ENCODE peak calls at places on chromosomes 3 and 15, in four cellular contexts. G, J, R and N are unnamed samples. For H3K4me1 and H3K36me3, the result is how much of the 10 kb centered on the place peaks cover.

GRCh38 chr3:132034097-132034485 is 723 bp downstream of the CPNE4 start:
- DNase-seq in J (peak), G (no peak), R (peak), N (no peak)

GRCh38 chr3:101913173-101913572 is 63.9 kb downstream of the NFKBIZ start:
- DNase-seq in R (no peak), J (no peak), G (peak), N (no peak)

GRCh38 chr3:135895106-135895733 is 70.3 kb upstream of the PPP2R3A start:
- DNase-seq in R (peak), J (peak), G (peak), N (peak)

GRCh38 chr3:81395739-81396138 is 365.7 kb downstream of the GBE1 start:
- DNase-seq in G (no peak), R (peak), J (peak), N (peak)

GRCh38 chr3:135007622-135008021 is 212.6 kb downstream of the EPHB1 start:
- DNase-seq in J (no peak), R (no peak), G (no peak), N (peak)

GRCh38 chr3:156412600-156412999 is 142.3 kb downstream of the SSR3 start:
- DNase-seq in R (no peak), G (no peak), J (no peak), N (no peak)

GRCh38 chr15:72168131-72168825 is 29.3 kb downstream of the GRAMD2A start:
- DNase-seq in J (no peak), G (peak), R (peak), N (peak)

GRCh38 chr15:80991446-80991845 is 1.8 kb upstream of the MESD start:
- DNase-seq in G (peak), J (no peak), R (no peak), N (no peak)

GRCh38 chr3:32819086-32819450 is 1.3 kb downstream of the TRIM71 start:
- DNase-seq in R (no peak), J (no peak), G (no peak), N (no peak)

GRCh38 chr3:42143440-42143839 is 52.3 kb downstream of the TRAK1 start:
- DNase-seq in R (no peak), G (no peak), J (no peak), N (no peak)

GRCh38 chr3:45041666-45042065 is 15.6 kb downstream of the CLEC3B start:
- DNase-seq in G (no peak), J (no peak), R (no peak), N (no peak)

GRCh38 chr15:92651877-92652575 is 3.5 kb downstream of the FAM174B start:
- DNase-seq in J (no peak), R (no peak), G (no peak), N (no peak)
- H3K4me1 ChIP-seq in J (under half), R (under half), G (under half), N (under half)

DNA sequence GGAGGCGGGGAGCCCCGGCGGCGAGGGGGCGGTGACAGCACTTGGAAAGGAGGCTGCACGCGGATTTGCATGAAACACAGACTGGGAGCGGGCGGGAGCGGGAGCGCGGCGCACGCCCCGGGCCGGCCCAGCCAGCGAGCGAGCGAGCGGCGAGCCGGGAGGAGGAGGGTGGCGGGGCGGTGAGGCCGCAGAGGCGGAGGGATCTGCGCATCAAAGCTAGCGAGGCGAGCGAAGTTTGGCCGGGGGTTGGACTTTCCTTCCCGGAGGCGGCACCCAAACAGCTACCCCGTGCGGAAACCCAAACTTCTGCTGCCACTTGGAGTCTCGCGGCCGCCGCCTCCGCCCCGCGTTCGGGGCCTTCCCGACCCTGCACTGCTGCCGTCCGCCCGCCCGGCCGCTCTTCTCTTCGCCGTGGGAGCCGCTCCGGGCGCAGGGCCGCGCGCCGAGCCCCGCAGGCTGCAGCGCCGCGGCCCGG is at the start of gene SMAD3:
- DNase-seq in R (peak), G (peak), J (peak), N (peak)
- TF ChIP-seq EZH2phosphoT487 in R (no peak), G (peak), J (no peak), N (no peak)

GRCh38 chr3:121467085-121467484 is 78.7 kb downstream of the POLQ start:
- DNase-seq in J (no peak), G (no peak), R (no peak), N (peak)

GRCh38 chr3:121477589-121477988 is 68.2 kb downstream of the POLQ start:
- DNase-seq in G (no peak), J (no peak), R (no peak), N (no peak)

DNA sequence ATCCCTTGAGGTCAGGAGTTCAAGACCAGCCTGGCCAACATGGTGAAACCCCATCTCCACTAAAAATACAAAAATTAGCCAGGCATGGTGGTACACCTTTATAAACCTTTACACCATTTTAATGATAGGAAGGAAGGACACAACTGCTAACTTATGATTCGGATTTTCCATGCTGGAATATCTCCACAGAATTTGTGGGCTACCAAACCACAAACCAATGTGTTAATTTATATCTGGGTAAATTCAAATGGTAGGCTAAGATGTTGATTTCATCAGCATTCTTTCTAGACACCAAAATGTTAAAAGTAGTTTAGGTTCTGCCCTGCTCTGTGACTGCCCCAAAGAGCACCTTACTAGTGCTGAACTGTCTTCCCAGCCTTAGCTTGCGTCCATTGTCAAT is 72.8 kb downstream of the POLQ start:
- DNase-seq in G (no peak), R (no peak), J (no peak), N (no peak)
- H3K36me3 ChIP-seq in G (under half), R (under half), J (under half), N (under half)

GRCh38 chr15:43071451-43071850 is 34.4 kb downstream of the UBR1 start:
- DNase-seq in J (no peak), R (no peak), G (no peak), N (no peak)

GRCh38 chr15:43067717-43068461 is 37.9 kb downstream of the UBR1 start:
- DNase-seq in J (no peak), R (peak), G (peak), N (peak)

GRCh38 chr15:43070249-43070648 is 35.6 kb downstream of the UBR1 start:
- DNase-seq in G (no peak), R (no peak), J (no peak), N (no peak)

GRCh38 chr15:43070893-43071292 is 34.9 kb downstream of the UBR1 start:
- DNase-seq in J (no peak), R (no peak), G (no peak), N (no peak)
- H3K4me1 ChIP-seq in J (under half), R (under half), G (under half), N (under half)

GRCh38 chr15:62848631-62849050 is 193.9 kb upstream of the TPM1 start:
- DNase-seq in R (no peak), G (peak), J (no peak), N (no peak)

GRCh38 chr15:62850318-62850717 is 192.2 kb upstream of the TPM1 start:
- DNase-seq in G (no peak), R (no peak), J (no peak), N (no peak)

GRCh38 chr15:62853114-62853832 is 189.3 kb upstream of the TPM1 start:
- DNase-seq in R (no peak), J (no peak), G (peak), N (no peak)

GRCh38 chr15:62849316-62850129 is 193.0 kb upstream of the TPM1 start:
- DNase-seq in J (no peak), G (no peak), R (peak), N (no peak)

GRCh38 chr15:62850791-62851291 is 191.7 kb upstream of the TPM1 start:
- DNase-seq in G (peak), R (peak), J (peak), N (no peak)
- TF ChIP-seq EZH2phosphoT487 in G (no peak), R (no peak), J (no peak), N (no peak)

DNA sequence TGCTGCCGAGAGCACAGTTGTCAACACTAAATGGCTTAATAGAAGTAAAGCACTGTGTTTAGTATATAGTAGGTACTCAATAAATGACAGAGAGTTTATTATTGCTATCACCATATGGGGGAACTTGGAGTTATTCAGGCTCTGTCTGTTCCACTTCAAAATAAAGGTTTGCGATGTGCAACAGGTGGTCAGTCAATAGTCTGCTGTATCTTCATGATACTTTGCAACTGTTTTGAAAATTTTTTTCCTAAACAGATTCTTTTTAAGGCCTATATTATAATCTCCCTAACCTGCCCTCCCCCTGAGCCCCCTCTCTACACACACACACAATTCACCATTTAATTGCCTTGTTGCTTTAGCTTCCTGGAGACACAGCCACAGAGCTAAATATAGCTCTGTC is 164.7 kb upstream of the NR2F2 start:
- DNase-seq in R (no peak), J (no peak), G (no peak), N (no peak)
- H3K36me3 ChIP-seq in R (under half), J (under half), G (under half), N (under half)

GRCh38 chr15:91863621-91864255 is 10.2 kb downstream of the SLCO3A1 start:
- DNase-seq in J (no peak), G (no peak), R (no peak), N (no peak)
- H3K4me1 ChIP-seq in J (under half), G (under half), R (under half), N (under half)

DNA sequence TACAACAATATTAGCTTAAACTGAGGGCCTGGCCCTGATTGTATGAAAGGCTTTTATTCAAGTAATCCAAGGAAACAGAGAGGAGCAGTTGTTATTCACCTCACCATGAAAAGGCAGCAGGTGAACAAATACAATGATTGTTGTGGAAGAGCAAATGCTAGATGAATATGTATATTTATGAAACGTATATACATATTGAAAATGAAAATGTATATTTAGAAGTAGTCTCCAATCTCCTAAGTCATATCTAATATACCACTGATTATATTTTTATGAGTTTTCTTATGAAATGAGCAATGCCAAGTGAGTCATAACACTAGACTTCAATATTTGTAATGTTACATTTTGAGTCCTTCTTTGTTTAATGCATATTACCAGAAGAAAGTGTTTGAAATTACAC is 116.2 kb upstream of the KCNMB2 start:
- DNase-seq in G (peak), R (no peak), J (no peak), N (no peak)
- TF ChIP-seq EZH2phosphoT487 in G (no peak), R (no peak), J (no peak), N (no peak)